ENCODE peak calls at places on chromosomes 7 and 10, in six cellular contexts. Z is nucleus accumbens; W is stimulated activated naive CD4-positive, alpha-beta T cell; R is stimulated activated CD8-positive, alpha-beta memory T cell treated with anti-CD3 and anti-CD28 coated beads, Interleukin-7, amount 100 ng/mL, for 4 hours; O is CD8-positive, alpha-beta T cell; A is AG04450. Y is an unnamed sample.

GRCh38 chr10:80465839-80466590 is 11.9 kb downstream of the TSPAN14 start:
- DNase-seq in Z (no peak), W (peak), R (no peak), O (peak), A (no peak), Y (peak)

GRCh38 chr10:121596668-121597503 is 1.4 kb downstream of the FGFR2 start:
- DNase-seq in Z (peak), W (no peak), R (no peak), O (no peak), A (no peak), Y (no peak)

GRCh38 chr7:85289279-85289678 is 102.4 kb upstream of the SEMA3D start:
- DNase-seq in Z (no peak), W (no peak), R (no peak), O (no peak), A (no peak), Y (no peak)

GRCh38 chr10:130013263-130013937 is 49.3 kb upstream of the EBF3 start:
- DNase-seq in Z (no peak), W (no peak), R (no peak), O (no peak), A (no peak), Y (no peak)

GRCh38 chr10:133608855-133609254 is 17.7 kb downstream of the FRG2B start:
- DNase-seq in Z (no peak), W (no peak), R (no peak), O (no peak), A (no peak), Y (no peak)

GRCh38 chr7:106102387-106102966 is 9.6 kb downstream of the SYPL1 start:
- DNase-seq in Z (no peak), W (no peak), R (no peak), O (no peak), A (no peak), Y (no peak)

GRCh38 chr10:44384601-44385422 is at the start of gene CXCL12:
- DNase-seq in Z (no peak), W (no peak), R (no peak), O (no peak), A (no peak), Y (no peak)

GRCh38 chr7:11786186-11786585 is 45.8 kb downstream of the THSD7A start:
- DNase-seq in Z (no peak), W (no peak), R (no peak), O (no peak), A (no peak), Y (no peak)

GRCh38 chr10:12337407-12337806 is 11.9 kb upstream of the CAMK1D start:
- DNase-seq in Z (no peak), W (no peak), R (no peak), O (no peak), A (no peak), Y (no peak)

GRCh38 chr10:114874827-114875541 is 53.4 kb downstream of the FHIP2A start:
- DNase-seq in Z (peak), W (no peak), R (no peak), O (peak), A (no peak), Y (no peak)

GRCh38 chr10:29239569-29240472 is 49.0 kb upstream of the LYZL1 start:
- DNase-seq in Z (no peak), W (no peak), R (no peak), O (no peak), A (no peak), Y (no peak)

GRCh38 chr10:125820705-125821104 is 2.4 kb downstream of the UROS start:
- DNase-seq in Z (no peak), W (no peak), R (no peak), O (no peak), A (no peak), Y (no peak)

GRCh38 chr10:12521423-12521822 is 172.1 kb downstream of the CAMK1D start:
- DNase-seq in Z (no peak), W (no peak), R (no peak), O (no peak), A (no peak), Y (no peak)

GRCh38 chr10:116073451-116073850 is 199.6 kb downstream of the GFRA1 start:
- DNase-seq in Z (peak), W (no peak), R (no peak), O (no peak), A (no peak), Y (no peak)

Y was measured in T follicular helper cell.